ENCODE peak calls at places on chromosomes 11 and 22, in four cellular contexts. V is M059J, U is MCF 10A, X is GM12865. M is an unnamed sample.

GRCh38 chr11:68684385-68685356 is at the start of gene GAL:
- DNase-seq in V (no peak), U (no peak), X (no peak), M (peak; percentile 42)

GRCh38 chr22:36349726-36350125 is 38.0 kb downstream of the MYH9 start:
- DNase-seq in V (peak; percentile 84), U (peak; percentile 39), X (no peak), M (no peak)

GRCh38 chr11:11149671-11150459 is 203.2 kb downstream of the CSNK2A3 start:
- DNase-seq in V (no peak), U (no peak), X (peak; percentile 32), M (no peak)

GRCh38 chr11:122751298-122752070 is 86.8 kb upstream of the CRTAM start:
- DNase-seq in V (peak; percentile 70), U (peak; percentile 13), X (no peak), M (no peak)

GRCh38 chr11:32161293-32161692 is 70.4 kb downstream of the RCN1 start:
- DNase-seq in V (no peak), U (no peak), X (no peak), M (no peak)

GRCh38 chr22:36787594-36787993 is 11.7 kb upstream of the IFT27 start:
- DNase-seq in V (no peak), U (no peak), X (no peak), M (no peak)

GRCh38 chr11:31813961-31814868 is 3.1 kb upstream of the PAX6 start:
- DNase-seq in V (peak; percentile 20), U (no peak), X (no peak), M (peak; percentile 12)

GRCh38 chr22:41681616-41682015 is 7.1 kb downstream of the SNU13 start:
- DNase-seq in V (no peak), U (no peak), X (no peak), M (no peak)

GRCh38 chr11:72326151-72326842 is 82.3 kb upstream of the PHOX2A start:
- DNase-seq in V (peak; percentile 64), U (peak; percentile 11), X (no peak), M (peak; percentile 36)

GRCh38 chr11:37657645-37658044 is 1059.6 kb upstream of the RAG2 start:
- DNase-seq in V (peak; percentile 33), U (peak; percentile 36), X (no peak), M (peak; percentile 57)

GRCh38 chr22:42877597-42878340 is 20.7 kb upstream of the ARFGAP3 start:
- DNase-seq in V (no peak), U (no peak), X (no peak), M (no peak)

GRCh38 chr22:42969348-42969975 is 45.5 kb downstream of the PACSIN2 start:
- DNase-seq in V (no peak), U (no peak), X (no peak), M (peak; percentile 30)

GRCh38 chr22:30314918-30315317 is 11.8 kb downstream of the TBC1D10A start:
- DNase-seq in V (peak; percentile 73), U (no peak), X (peak; percentile 87), M (no peak)

GRCh38 chr22:41813726-41814410 is 13.4 kb downstream of the CCDC134 start:
- DNase-seq in V (peak; percentile 51), U (no peak), X (no peak), M (no peak)

GRCh38 chr11:132114185-132114584 is 743.8 kb downstream of the NTM start:
- DNase-seq in V (peak; percentile 30), U (no peak), X (peak; percentile 48), M (peak; percentile 55)

GRCh38 chr11:130000552-130001176 is 2.0 kb downstream of the PRDM10 start:
- DNase-seq in V (no peak), U (no peak), X (no peak), M (no peak)

GRCh38 chr22:50613291-50613981 is 12.8 kb downstream of the MAPK8IP2 start:
- DNase-seq in V (no peak), U (no peak), X (no peak), M (peak; percentile 60)

GRCh38 chr11:17383466-17383865 is 5.0 kb downstream of the KCNJ11 start:
- DNase-seq in V (no peak), U (no peak), X (no peak), M (no peak)

GRCh38 chr11:27963370-27963769 is 144.6 kb downstream of the KIF18A start:
- DNase-seq in V (no peak), U (no peak), X (no peak), M (no peak)

GRCh38 chr11:114483929-114484328 is 44.7 kb downstream of the REXO2 start:
- DNase-seq in V (no peak), U (no peak), X (no peak), M (no peak)

GRCh38 chr11:116352881-116353280 is 419.9 kb downstream of the BUD13 start:
- DNase-seq in V (no peak), U (no peak), X (no peak), M (no peak)

GRCh38 chr11:11532574-11532973 is 89.2 kb downstream of the GALNT18 start:
- DNase-seq in V (no peak), U (no peak), X (no peak), M (no peak)

GRCh38 chr11:115606223-115607220 is 102.3 kb upstream of the CADM1 start:
- DNase-seq in V (peak; percentile 68), U (no peak), X (no peak), M (no peak)

GRCh38 chr22:32202539-32203180 is 2.2 kb downstream of the RFPL2 start:
- DNase-seq in V (peak; percentile 44), U (peak; percentile 64), X (peak; percentile 35), M (peak; percentile 58)

GRCh38 chr11:66277475-66278391 is at the start of gene CNIH2:
- DNase-seq in V (peak; percentile 42), U (no peak), X (no peak), M (peak; percentile 50)

GRCh38 chr11:57649826-57650738 is at the start of gene YPEL4:
- DNase-seq in V (peak; percentile 78), U (peak; percentile 75), X (no peak), M (peak; percentile 74)

GRCh38 chr11:73225001-73225686 is 7.1 kb downstream of the P2RY2 start:
- DNase-seq in V (no peak), U (no peak), X (no peak), M (no peak)

GRCh38 chr22:42645341-42645937 is 3.8 kb downstream of the CYB5R3 start:
- DNase-seq in V (no peak), U (no peak), X (no peak), M (no peak)

GRCh38 chr11:128579790-128580504 is 7.4 kb downstream of the ETS1 start:
- DNase-seq in V (peak; percentile 76), U (peak; percentile 38), X (peak; percentile 37), M (peak; percentile 51)

GRCh38 chr11:35142481-35143207 is 3.7 kb downstream of the CD44 start:
- DNase-seq in V (peak; percentile 85), U (peak; percentile 79), X (no peak), M (peak; percentile 83)

GRCh38 chr11:103441021-103441420 is 331.8 kb downstream of the DYNC2H1 start:
- DNase-seq in V (no peak), U (no peak), X (no peak), M (no peak)

GRCh38 chr11:35355102-35355749 is 64.1 kb downstream of the SLC1A2 start:
- DNase-seq in V (no peak), U (no peak), X (no peak), M (no peak)

GRCh38 chr11:122494171-122494570 is 161.4 kb upstream of the UBASH3B start:
- DNase-seq in V (peak; percentile 69), U (peak; percentile 21), X (no peak), M (peak; percentile 51)

M was measured in PC-3.